ENCODE peak calls at places on chromosomes 4 and X, in eight cellular contexts. Z, K, L, X, Y, R, B and G are unnamed samples.

GRCh38 chrX:105874790-105875189 is 52.5 kb downstream of the NRK start:
- DNase-seq in L (no peak), Z (no peak), X (no peak), Y (no peak), K (no peak), R (no peak), B (no peak), G (no peak)

GRCh38 chr4:165347647-165348569 is 20.4 kb downstream of the MSMO1 start:
- DNase-seq in L (no peak), K (no peak), X (no peak), R (no peak), B (no peak), Y (no peak), Z (no peak), G (no peak)

GRCh38 chrX:115949900-115950822 is 220.4 kb upstream of the AGTR2 start:
- DNase-seq in X (no peak), Y (peak; percentile 17), K (no peak), Z (no peak), L (peak; percentile 47), B (no peak), R (no peak), G (peak; percentile 71)

GRCh38 chr4:90419124-90419711 is 292.0 kb downstream of the CCSER1 start:
- DNase-seq in Y (peak; percentile 42), Z (peak; percentile 10), L (no peak), K (no peak), B (no peak), X (peak; percentile 67), R (no peak), G (no peak)

GRCh38 chr4:5338511-5338910 is 287.2 kb downstream of the STK32B start:
- DNase-seq in R (no peak), B (no peak), Y (no peak), Z (no peak), X (no peak), L (no peak), K (no peak), G (no peak)

GRCh38 chr4:119207051-119207450 is 5.5 kb upstream of the USP53 start:
- DNase-seq in L (no peak), Z (no peak), B (no peak), X (peak; percentile 36), K (no peak), R (no peak), Y (no peak), G (no peak)

GRCh38 chrX:110462957-110463356 is 104.3 kb downstream of the RTL9 start:
- DNase-seq in Y (no peak), K (no peak), R (no peak), X (no peak), L (no peak), B (no peak), Z (no peak), G (no peak)

GRCh38 chr4:156169011-156169410 is 215.3 kb upstream of the CTSO start:
- DNase-seq in L (peak; percentile 25), K (peak; percentile 58), R (peak; percentile 17), Y (peak; percentile 26), B (peak; percentile 61), X (peak; percentile 90), Z (no peak), G (peak; percentile 46)

GRCh38 chr4:155889036-155889793 is 14.3 kb upstream of the TDO2 start:
- DNase-seq in R (no peak), Z (peak; percentile 85), B (no peak), X (peak; percentile 97), L (no peak), K (peak; percentile 64), Y (peak; percentile 32), G (no peak)

GRCh38 chrX:149630681-149631292 is 805 bp downstream of the TMEM185A start:
- DNase-seq in R (no peak), Z (no peak), K (no peak), L (no peak), Y (peak; percentile 40), X (peak; percentile 53), B (no peak), G (no peak)

GRCh38 chr4:177367336-177367735 is 57.7 kb downstream of the NEIL3 start:
- DNase-seq in L (no peak), B (no peak), X (no peak), Y (peak; percentile 45), Z (no peak), R (no peak), K (no peak), G (no peak)

DNA sequence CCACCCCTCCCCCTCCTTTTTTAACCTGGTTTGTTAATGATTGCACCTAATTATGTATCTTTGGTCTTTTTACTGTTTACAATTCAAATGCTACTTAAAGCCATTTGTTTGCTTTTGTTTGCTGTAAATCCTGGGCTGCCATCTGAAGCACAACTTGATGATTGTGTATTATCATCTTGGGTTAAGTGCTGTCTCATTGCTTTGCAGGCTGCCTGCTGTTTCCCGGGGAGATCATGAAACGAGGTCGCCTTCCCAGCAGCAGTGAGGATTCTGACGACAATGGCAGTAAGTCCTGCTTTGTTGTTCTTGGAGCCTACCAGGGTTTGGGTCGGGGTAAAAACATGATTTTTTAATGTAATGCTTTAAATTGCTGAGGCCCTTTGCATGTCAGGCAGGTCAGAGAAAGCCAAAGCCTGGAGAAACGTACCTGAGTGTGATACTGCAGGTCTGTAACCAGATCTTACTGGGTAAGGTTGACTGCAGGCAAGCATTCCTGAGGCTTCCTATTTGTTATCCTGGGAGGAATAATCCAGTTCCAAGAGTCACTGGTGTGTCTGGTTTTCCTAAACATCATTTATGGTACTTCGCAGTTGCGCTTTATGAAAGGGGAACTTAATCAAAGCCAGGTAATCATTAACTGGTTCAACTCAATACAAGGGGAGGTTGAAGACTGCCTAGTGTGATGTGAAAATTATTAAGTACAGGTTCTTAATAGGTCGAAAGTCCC is 22.2 kb downstream of the JADE1 start:
- DNase-seq in Y (no peak), B (no peak), K (no peak), R (no peak), X (peak; percentile 43), L (no peak), Z (no peak), G (no peak)
- H3K4me3 ChIP-seq in Y (no peak overlapping the region), B (no peak overlapping the region), K (no peak overlapping the region), R (peak overlapping the region; percentile 27), X (no peak overlapping the region), L (no peak overlapping the region), Z (no peak overlapping the region), G (no peak overlapping the region)

DNA sequence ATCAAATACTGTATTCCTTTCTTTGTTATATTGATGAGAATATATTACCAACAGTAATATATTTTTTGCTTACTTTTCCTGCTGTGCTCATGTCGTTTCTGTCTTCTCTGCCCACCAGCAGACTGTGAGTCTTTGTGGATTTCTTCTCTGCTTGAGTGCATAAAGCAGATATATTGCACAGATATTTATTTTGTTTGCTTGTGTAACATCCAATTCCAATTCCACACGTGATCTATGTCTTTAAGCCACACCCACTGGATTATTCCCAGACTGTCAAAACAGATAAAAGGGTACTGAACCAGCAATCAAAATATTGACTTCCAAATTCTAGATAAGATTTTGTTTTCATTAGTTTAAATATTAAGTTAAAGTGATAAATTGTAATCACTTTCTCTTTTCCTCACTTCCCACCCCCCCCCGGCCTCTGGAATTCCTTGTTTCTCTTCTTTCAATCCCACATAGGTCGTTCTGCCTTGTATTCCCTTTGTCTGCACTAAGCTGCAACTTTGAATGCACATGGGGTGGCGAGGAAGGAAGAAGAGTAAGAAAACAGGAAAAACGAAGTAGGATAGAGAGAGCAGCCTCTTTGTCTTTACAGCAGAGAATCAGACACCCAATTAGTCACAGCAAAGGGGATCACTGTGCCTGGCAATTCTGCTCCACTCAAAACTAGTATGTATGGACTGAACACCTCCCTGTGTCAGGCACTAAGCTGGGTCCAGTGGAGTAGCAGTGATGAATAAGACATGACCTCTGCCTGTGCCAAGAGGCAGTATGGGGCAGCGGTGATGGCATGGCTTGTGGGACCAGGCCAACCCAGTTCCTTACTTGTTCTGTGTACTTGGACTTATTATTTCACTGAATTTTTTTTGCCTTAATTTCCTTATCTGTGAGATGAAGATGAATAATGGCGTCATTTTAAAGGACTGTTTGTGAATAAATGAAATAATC is at the start of gene ADH1B:
- DNase-seq in K (no peak), Z (no peak), R (no peak), X (peak; percentile 84), Y (no peak), B (no peak), L (no peak), G (no peak)
- H3K4me3 ChIP-seq in K (no peak within 1 kb of the TSS), Z (no peak within 1 kb of the TSS), R (peak within 1 kb of the TSS; percentile 56), X (no peak within 1 kb of the TSS), Y (no peak within 1 kb of the TSS), B (peak within 1 kb of the TSS; percentile 22), L (no peak within 1 kb of the TSS), G (peak within 1 kb of the TSS; percentile 47)

GRCh38 chrX:71096702-71097032 is 1.0 kb downstream of the FOXO4 start:
- DNase-seq in X (no peak), B (no peak), K (no peak), Z (no peak), Y (no peak), R (no peak), L (no peak), G (no peak)

GRCh38 chrX:71098951-71099506 is 3.4 kb downstream of the FOXO4 start:
- DNase-seq in L (no peak), Y (no peak), R (no peak), X (no peak), Z (no peak), K (no peak), B (no peak), G (no peak)

GRCh38 chrX:71095971-71096701 is 485 bp downstream of the FOXO4 start:
- DNase-seq in Y (peak; percentile 78), X (no peak), L (no peak), R (no peak), Z (no peak), B (no peak), K (no peak), G (peak; percentile 74)

GRCh38 chrX:71099736-71100135 is 4.1 kb downstream of the FOXO4 start:
- DNase-seq in Y (no peak), L (no peak), X (no peak), K (no peak), Z (no peak), B (no peak), R (no peak), G (no peak)

GRCh38 chrX:71098302-71098701 is 2.7 kb downstream of the FOXO4 start:
- DNase-seq in X (peak; percentile 46), R (peak; percentile 40), L (no peak), B (peak; percentile 77), K (no peak), Z (no peak), Y (peak; percentile 86), G (peak; percentile 71)
- H3K4me3 ChIP-seq in X (no peak overlapping the region), R (no peak overlapping the region), L (no peak overlapping the region), B (no peak overlapping the region), K (no peak overlapping the region), Z (no peak overlapping the region), Y (no peak overlapping the region), G (no peak overlapping the region)

DNA sequence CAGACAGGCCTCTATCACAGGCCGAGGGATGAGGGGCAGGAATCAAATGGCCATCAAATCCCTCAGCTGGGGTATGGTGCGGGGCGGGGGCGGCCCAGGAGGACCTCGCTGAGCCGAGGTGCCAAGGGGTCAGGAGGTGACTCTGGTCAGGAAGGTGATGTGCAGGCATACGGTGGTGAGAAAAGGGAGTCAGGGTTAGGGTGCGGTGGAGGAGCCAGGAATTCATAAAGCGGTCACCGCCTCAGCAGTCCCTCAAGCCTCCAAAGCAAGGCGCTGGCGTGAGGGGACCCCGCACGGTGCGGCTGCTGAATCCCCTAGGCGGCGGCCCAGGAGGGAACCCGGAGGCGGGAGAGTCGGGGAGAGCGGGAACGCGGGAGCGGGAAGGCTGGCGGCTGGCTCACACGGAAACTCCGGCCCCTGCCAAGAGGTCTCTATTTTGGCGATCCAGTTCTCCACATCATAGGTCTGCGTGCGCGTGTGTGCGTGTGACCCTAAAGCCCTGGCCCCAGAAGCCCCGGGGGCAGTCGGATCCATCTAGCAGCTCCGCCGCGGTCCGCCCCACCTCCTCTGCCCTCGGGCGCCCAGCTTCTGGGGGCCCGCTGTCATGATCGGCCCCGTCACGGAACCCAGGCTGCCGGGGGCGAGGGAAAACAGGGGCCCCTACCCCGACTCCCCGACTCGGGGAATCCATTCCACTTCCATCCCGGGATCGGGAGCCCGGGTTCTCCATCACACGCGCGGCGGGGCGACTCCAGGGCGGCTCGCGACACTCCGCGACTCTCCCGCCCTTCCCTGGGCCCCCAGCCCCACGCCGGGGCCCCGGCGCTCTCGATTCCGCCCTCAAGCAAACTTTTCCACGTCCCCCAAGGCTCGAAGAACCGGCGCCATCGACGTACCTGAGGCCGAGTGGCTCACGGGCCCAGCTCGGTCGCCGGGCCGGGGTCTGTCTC is 593 bp downstream of the ELF4 start:
- DNase-seq in X (peak; percentile 43), K (no peak), B (peak; percentile 69), Z (no peak), R (no peak), L (no peak), Y (peak; percentile 39), G (no peak)
- H3K4me3 ChIP-seq in X (peak overlapping the region; percentile 54), K (peak overlapping the region; percentile 63), B (peak overlapping the region; percentile 62), Z (peak overlapping the region; percentile 62), R (peak overlapping the region; percentile 72), L (peak overlapping the region; percentile 76), Y (peak overlapping the region; percentile 69), G (peak overlapping the region; percentile 69)